ENCODE peak calls at places on chromosomes 7 and 10, in nine cellular contexts. Y, N, B, S, M, I, H, J and K are unnamed samples.

GRCh38 chr7:157355784-157356511 is 19.1 kb downstream of the DNAJB6 start:
- DNase-seq in Y (no peak), N (no peak), B (no peak), S (no peak), M (no peak), I (no peak), H (no peak), J (no peak), K (no peak)

GRCh38 chr7:88147949-88148348 is 71.9 kb downstream of the SRI start:
- DNase-seq in Y (no peak), N (no peak), B (no peak), S (no peak), M (no peak), I (no peak), H (no peak), J (no peak), K (no peak)

GRCh38 chr7:5636914-5637313 is 144.5 kb downstream of the RNF216 start:
- DNase-seq in Y (peak), N (peak), B (no peak), S (peak), M (no peak), I (no peak), H (no peak), J (peak), K (no peak)

GRCh38 chr7:42494722-42495121 is 257.7 kb upstream of the GLI3 start:
- DNase-seq in Y (no peak), N (no peak), B (no peak), S (no peak), M (no peak), I (peak), H (no peak), J (no peak), K (no peak)

GRCh38 chr7:150722403-150723065 is 6.1 kb downstream of the GIMAP1 start:
- DNase-seq in Y (no peak), N (no peak), B (no peak), S (no peak), M (no peak), I (no peak), H (no peak), J (no peak), K (no peak)

GRCh38 chr10:9596368-9596920 is 1421.2 kb upstream of the CELF2 start:
- DNase-seq in Y (peak), N (no peak), B (no peak), S (no peak), M (no peak), I (peak), H (no peak), J (peak), K (no peak)

GRCh38 chr7:5701085-5701914 is 80.2 kb downstream of the RNF216 start:
- DNase-seq in Y (no peak), N (no peak), B (peak), S (no peak), M (peak), I (no peak), H (peak), J (no peak), K (peak)

GRCh38 chr7:157431173-157431950 is 94.6 kb downstream of the DNAJB6 start:
- DNase-seq in Y (no peak), N (no peak), B (no peak), S (no peak), M (no peak), I (peak), H (no peak), J (no peak), K (no peak)

GRCh38 chr10:79355420-79356010 is 8.2 kb downstream of the PPIF start:
- DNase-seq in Y (peak), N (no peak), B (no peak), S (no peak), M (no peak), I (no peak), H (no peak), J (no peak), K (peak)